ENCODE peak calls at places on chromosomes 12 and 14, in four cellular contexts. V is astrocyte, F is keratinocyte, S is IMR-90. G is an unnamed sample.

GRCh38 chr12:846376-846775 is 94.0 kb downstream of the WNK1 start:
- DNase-seq in S (no peak), V (no peak), F (no peak), G (no peak)

GRCh38 chr12:30794591-30795409 is 40.0 kb upstream of the CAPRIN2 start:
- DNase-seq in S (peak), F (no peak), V (peak), G (peak)

GRCh38 chr14:74905595-74906142 is 17.4 kb downstream of the RPS6KL1 start:
- DNase-seq in V (no peak), S (peak), F (no peak), G (peak)

GRCh38 chr12:7102582-7102981 is 6.4 kb downstream of the C1RL start:
- DNase-seq in F (no peak), V (no peak), S (no peak), G (no peak)

GRCh38 chr14:41642402-41643195 is 35.9 kb downstream of the LRFN5 start:
- DNase-seq in F (no peak), S (no peak), V (no peak), G (no peak)

GRCh38 chr12:122064780-122065588 is 13.6 kb upstream of the MLXIP start:
- DNase-seq in F (no peak), V (peak), S (peak), G (no peak)

GRCh38 chr12:110248096-110248447 is 33.0 kb upstream of the ATP2A2 start:
- DNase-seq in V (no peak), F (peak), S (no peak), G (no peak)

GRCh38 chr14:31297112-31297511 is 89.5 kb upstream of the HECTD1 start:
- DNase-seq in V (no peak), S (no peak), F (no peak), G (no peak)

GRCh38 chr12:126784328-126784921 is 1482.5 kb upstream of the TMEM132C start:
- DNase-seq in F (no peak), V (peak), S (no peak), G (peak)

GRCh38 chr12:82625523-82625922 is 61.2 kb upstream of the TMTC2 start:
- DNase-seq in S (no peak), V (no peak), F (no peak), G (no peak)

GRCh38 chr12:59579616-59580015 is 16.2 kb upstream of the SLC16A7 start:
- DNase-seq in V (no peak), F (no peak), S (no peak), G (no peak)

DNA sequence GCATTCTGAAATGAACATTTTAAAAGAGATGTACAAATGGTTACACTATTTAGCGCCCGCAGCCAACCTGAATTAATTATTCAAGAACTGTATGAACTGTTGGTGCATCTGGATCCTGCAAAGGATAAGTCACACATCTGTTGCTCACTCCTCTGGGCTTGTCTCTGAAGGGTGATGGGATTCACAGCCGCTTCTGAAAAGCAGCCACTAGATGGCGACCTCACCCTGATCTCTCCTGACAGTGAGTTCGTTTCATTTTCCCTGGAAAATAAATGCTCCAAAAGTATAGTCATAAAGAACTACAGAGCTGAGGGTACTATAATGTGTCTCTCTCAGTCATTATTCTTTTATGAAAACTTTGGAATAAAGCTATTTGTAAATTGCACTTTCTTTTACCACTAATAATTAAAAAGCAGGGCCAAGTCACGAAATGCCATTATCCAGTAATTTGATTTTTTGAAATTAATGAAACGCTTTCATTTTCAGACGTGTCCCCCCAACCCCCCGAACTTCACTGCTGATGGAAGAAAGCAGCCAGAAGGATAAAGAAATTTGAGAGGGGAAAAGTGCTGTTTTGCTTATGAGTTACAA is 789.6 kb downstream of the NRXN3 start:
- DNase-seq in S (peak), V (peak), F (no peak), G (peak)
- H3K4me2 ChIP-seq in S (peak), V (peak), F (peak), G (peak)

GRCh38 chr14:103882503-103883262 is 35.3 kb upstream of the PPP1R13B start:
- DNase-seq in S (no peak), F (no peak), V (no peak), G (no peak)
- H3K4me2 ChIP-seq in S (no peak), F (no peak), V (no peak), G (no peak)

GRCh38 chr12:98419795-98420402 is 95.5 kb upstream of the TMPO start:
- DNase-seq in S (no peak), V (no peak), F (no peak), G (no peak)

GRCh38 chr12:98418357-98419075 is 96.9 kb upstream of the TMPO start:
- DNase-seq in S (peak), V (peak), F (peak), G (peak)

GRCh38 chr12:98417303-98417702 is 98.1 kb upstream of the TMPO start:
- DNase-seq in V (no peak), S (no peak), F (no peak), G (no peak)

GRCh38 chr12:98419101-98419794 is 96.1 kb upstream of the TMPO start:
- DNase-seq in S (no peak), F (no peak), V (no peak), G (no peak)

DNA sequence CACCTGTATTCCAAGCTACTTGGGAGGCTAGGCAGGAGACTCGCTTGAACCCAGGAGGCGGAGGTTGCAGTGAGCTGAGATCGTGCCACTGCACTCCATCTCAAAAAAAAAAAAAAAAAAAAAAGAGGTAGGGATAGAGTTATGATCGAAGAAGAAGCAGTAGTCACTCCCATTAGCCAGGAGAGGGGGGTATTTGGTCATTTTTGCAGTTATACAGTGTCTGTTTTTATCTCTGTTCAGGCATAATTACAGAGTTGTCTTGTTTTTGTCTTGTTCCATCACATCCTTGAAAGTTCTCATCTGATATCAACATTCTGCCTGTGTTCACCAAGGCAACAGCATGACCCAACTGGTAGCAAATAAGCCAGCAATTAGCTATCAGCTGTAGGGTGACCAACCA is 98.5 kb upstream of the TMPO start:
- DNase-seq in V (peak), F (no peak), S (peak), G (peak)
- H3K4me2 ChIP-seq in V (no peak), F (no peak), S (no peak), G (no peak)

GRCh38 chr14:100488057-100488456 is 99.2 kb downstream of the BEGAIN start:
- DNase-seq in S (no peak), V (no peak), F (no peak), G (no peak)
- H3K4me2 ChIP-seq in S (no peak), V (no peak), F (no peak), G (no peak)

G was measured in mammary epithelial cell.